ENCODE peak calls at places on chromosomes 5 and 9, in six cellular contexts. U is GM23338, T is left lung, X is left ventricle myocardium inferior, Y is ovary, Q is lower lobe of right lung. G is an unnamed sample.

GRCh38 chr9:91914404-91914803 is 35.6 kb downstream of the ROR2 start:
- DNase-seq in Y (no peak), T (no peak), X (no peak), U (peak), Q (no peak), G (no peak)

GRCh38 chr5:109939109-109939682 is 249.5 kb downstream of the MAN2A1 start:
- DNase-seq in Q (no peak), Y (no peak), U (no peak), X (no peak), T (no peak), G (no peak)

GRCh38 chr9:77019010-77019809 is at the start of gene FOXB2:
- DNase-seq in Y (no peak), X (no peak), T (no peak), Q (no peak), U (peak), G (no peak)

GRCh38 chr5:102999191-102999590 is 120.7 kb downstream of the GIN1 start:
- DNase-seq in U (no peak), X (no peak), Y (no peak), Q (no peak), T (no peak), G (no peak)

GRCh38 chr9:94139672-94140417 is 55.6 kb downstream of the PTPDC1 start:
- DNase-seq in Y (peak), T (peak), Q (peak), X (peak), U (no peak), G (peak)

GRCh38 chr5:120615967-120616645 is 152.0 kb downstream of the PRR16 start:
- DNase-seq in U (peak), X (no peak), T (no peak), Y (no peak), Q (no peak), G (no peak)

GRCh38 chr5:95526871-95527270 is 27.9 kb downstream of the SKIC3 start:
- DNase-seq in X (no peak), Y (no peak), Q (no peak), U (no peak), T (no peak), G (no peak)

GRCh38 chr9:73685786-73686185 is 534.1 kb downstream of the ANXA1 start:
- DNase-seq in U (no peak), T (no peak), Y (no peak), Q (no peak), X (no peak), G (no peak)

GRCh38 chr9:127904518-127904887 is 5.1 kb upstream of the ST6GALNAC6 start:
- DNase-seq in Y (peak), Q (peak), T (peak), X (no peak), U (peak), G (no peak)

GRCh38 chr9:127907867-127908659 is 8.7 kb upstream of the ST6GALNAC6 start:
- DNase-seq in U (no peak), X (no peak), T (no peak), Y (no peak), Q (no peak), G (no peak)

GRCh38 chr9:127904888-127905728 is 5.7 kb upstream of the ST6GALNAC6 start:
- DNase-seq in Y (no peak), U (no peak), X (no peak), Q (no peak), T (no peak), G (no peak)

GRCh38 chr9:127905788-127906191 is 6.4 kb upstream of the ST6GALNAC6 start:
- DNase-seq in X (no peak), Y (peak), U (no peak), Q (peak), T (peak), G (no peak)

GRCh38 chr9:127903557-127904475 is 4.4 kb upstream of the ST6GALNAC6 start:
- DNase-seq in T (peak), X (peak), Q (peak), U (peak), Y (peak), G (peak)
- H3K4me3 ChIP-seq in T (no peak), X (no peak), Q (peak), U (peak), Y (no peak), G (no peak)

GRCh38 chr9:98909935-98910334 is 33.8 kb upstream of the COL15A1 start:
- DNase-seq in Y (no peak), U (no peak), Q (no peak), X (no peak), T (no peak), G (no peak)

GRCh38 chr9:98907055-98907454 is 36.7 kb upstream of the COL15A1 start:
- DNase-seq in T (no peak), Y (no peak), Q (no peak), U (no peak), X (no peak), G (no peak)

GRCh38 chr9:98906273-98907040 is 37.2 kb upstream of the COL15A1 start:
- DNase-seq in X (peak), U (no peak), T (no peak), Y (peak), Q (no peak), G (no peak)

GRCh38 chr9:98912450-98912849 is 31.3 kb upstream of the COL15A1 start:
- DNase-seq in Y (no peak), U (no peak), X (no peak), T (no peak), Q (no peak), G (no peak)

GRCh38 chr9:98908897-98909634 is 34.6 kb upstream of the COL15A1 start:
- DNase-seq in T (no peak), Q (no peak), X (no peak), Y (no peak), U (no peak), G (no peak)
- H3K27ac ChIP-seq in T (peak), Q (peak), X (peak), Y (peak), U (no peak), G (peak)

GRCh38 chr5:58542709-58543108 is 40.2 kb upstream of the RAB3C start:
- DNase-seq in U (no peak), Y (no peak), Q (no peak), T (no peak), X (no peak), G (no peak)
- TF ChIP-seq CTCF in U (no peak), Y (no peak), Q (no peak), T (no peak), X (no peak), G (no peak)

GRCh38 chr9:20729545-20729944 is 45.5 kb downstream of the FOCAD start:
- DNase-seq in X (no peak), Q (no peak), U (no peak), T (no peak), Y (no peak), G (no peak)

GRCh38 chr9:20728493-20729220 is 44.6 kb downstream of the FOCAD start:
- DNase-seq in Q (no peak), T (no peak), Y (no peak), U (no peak), X (no peak), G (no peak)

GRCh38 chr9:20726144-20726543 is 42.1 kb downstream of the FOCAD start:
- DNase-seq in T (no peak), Q (no peak), X (no peak), Y (no peak), U (peak), G (no peak)

GRCh38 chr9:20722221-20722620 is 38.2 kb downstream of the FOCAD start:
- DNase-seq in Y (no peak), X (no peak), Q (no peak), T (no peak), U (no peak), G (no peak)

DNA sequence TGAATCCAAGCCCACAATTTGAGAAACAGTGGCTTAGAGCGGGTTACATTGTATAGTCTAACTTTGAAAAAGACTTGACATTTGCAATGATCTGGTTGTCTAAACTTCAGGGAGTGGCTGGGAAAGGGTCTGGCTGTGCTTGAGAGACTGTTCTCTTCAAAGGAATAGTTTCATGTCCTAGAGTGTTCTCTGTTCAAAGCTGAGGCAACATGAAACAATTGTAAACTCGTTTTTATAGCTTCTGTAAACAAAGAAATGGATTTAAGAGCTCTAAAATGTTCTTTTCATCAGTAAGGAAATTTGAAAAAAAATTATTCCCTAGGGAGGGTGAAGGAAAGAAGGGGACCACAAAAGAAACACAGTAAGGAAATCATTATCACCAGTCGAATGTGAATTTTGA is 41.6 kb downstream of the FOCAD start:
- DNase-seq in U (no peak), T (no peak), Q (no peak), X (no peak), Y (no peak), G (no peak)
- H3K4me3 ChIP-seq in U (no peak), T (no peak), Q (no peak), X (no peak), Y (no peak), G (no peak)

GRCh38 chr5:1769752-1770442 is 29.7 kb downstream of the MRPL36 start:
- DNase-seq in T (no peak), Y (no peak), X (no peak), Q (peak), U (no peak), G (no peak)

GRCh38 chr5:1770443-1770802 is 29.2 kb downstream of the MRPL36 start:
- DNase-seq in Y (no peak), T (no peak), X (no peak), Q (no peak), U (no peak), G (no peak)

GRCh38 chr5:1767524-1768282 is 31.9 kb downstream of the MRPL36 start:
- DNase-seq in X (no peak), Q (peak), U (no peak), T (no peak), Y (no peak), G (no peak)

GRCh38 chr5:1769017-1769640 is 30.5 kb downstream of the MRPL36 start:
- DNase-seq in Q (peak), T (no peak), Y (no peak), X (no peak), U (no peak), G (no peak)

GRCh38 chr5:1768283-1769000 is 31.2 kb downstream of the MRPL36 start:
- DNase-seq in Q (peak), T (no peak), X (no peak), U (no peak), Y (no peak), G (no peak)
- H3K27ac ChIP-seq in Q (no peak), T (no peak), X (no peak), U (no peak), Y (no peak), G (no peak)

DNA sequence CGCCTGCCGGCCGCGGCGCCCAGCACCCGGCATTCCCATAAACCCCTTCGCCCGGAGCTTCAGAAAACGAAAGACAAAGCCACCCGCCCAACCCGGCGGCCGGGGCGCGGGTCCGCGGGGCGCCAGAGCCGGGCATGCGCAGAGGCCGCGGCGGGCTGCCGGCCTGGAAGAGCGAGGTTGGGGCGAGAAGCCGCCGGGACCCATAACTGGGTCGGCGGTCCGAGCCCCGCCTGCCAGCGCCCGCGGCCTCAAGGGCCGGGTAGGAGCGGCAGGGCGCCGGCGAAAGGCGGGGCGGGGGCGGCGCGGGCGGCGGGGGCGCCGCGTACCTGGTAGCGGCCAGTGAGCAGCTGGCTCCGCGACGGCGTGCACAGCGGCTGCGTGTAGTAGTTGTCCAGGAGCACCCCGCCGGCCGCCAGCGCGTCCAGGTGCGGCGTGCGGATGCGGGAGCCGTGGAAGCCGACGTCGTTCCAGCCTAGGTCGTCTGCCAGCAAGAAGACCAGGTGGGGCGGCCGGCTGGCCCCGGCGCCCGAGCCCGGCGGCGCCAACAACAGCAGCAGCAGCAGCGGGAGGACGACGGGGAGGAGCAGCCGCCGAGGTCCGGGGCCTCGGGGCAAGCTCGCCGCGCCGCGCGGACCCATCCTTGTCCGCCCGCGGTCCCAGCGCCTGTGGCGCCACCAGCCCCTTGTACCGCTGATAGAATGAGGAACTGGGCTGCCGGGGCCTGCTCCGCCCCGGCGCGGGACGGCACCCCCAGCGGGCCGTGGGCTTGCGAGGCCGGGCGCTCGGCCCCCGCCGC is at the start of gene ARSB:
- DNase-seq in X (peak), Y (peak), U (peak), Q (peak), T (peak), G (peak)
- TF ChIP-seq CTCF in X (peak), Y (no peak), U (peak), Q (peak), T (no peak), G (no peak)

GRCh38 chr9:88697764-88698436 is 162.9 kb downstream of the NXNL2 start:
- DNase-seq in X (no peak), T (no peak), U (no peak), Y (no peak), Q (no peak), G (no peak)
- H3K4me3 ChIP-seq in X (no peak), T (no peak), U (no peak), Y (no peak), Q (no peak), G (no peak)

DNA sequence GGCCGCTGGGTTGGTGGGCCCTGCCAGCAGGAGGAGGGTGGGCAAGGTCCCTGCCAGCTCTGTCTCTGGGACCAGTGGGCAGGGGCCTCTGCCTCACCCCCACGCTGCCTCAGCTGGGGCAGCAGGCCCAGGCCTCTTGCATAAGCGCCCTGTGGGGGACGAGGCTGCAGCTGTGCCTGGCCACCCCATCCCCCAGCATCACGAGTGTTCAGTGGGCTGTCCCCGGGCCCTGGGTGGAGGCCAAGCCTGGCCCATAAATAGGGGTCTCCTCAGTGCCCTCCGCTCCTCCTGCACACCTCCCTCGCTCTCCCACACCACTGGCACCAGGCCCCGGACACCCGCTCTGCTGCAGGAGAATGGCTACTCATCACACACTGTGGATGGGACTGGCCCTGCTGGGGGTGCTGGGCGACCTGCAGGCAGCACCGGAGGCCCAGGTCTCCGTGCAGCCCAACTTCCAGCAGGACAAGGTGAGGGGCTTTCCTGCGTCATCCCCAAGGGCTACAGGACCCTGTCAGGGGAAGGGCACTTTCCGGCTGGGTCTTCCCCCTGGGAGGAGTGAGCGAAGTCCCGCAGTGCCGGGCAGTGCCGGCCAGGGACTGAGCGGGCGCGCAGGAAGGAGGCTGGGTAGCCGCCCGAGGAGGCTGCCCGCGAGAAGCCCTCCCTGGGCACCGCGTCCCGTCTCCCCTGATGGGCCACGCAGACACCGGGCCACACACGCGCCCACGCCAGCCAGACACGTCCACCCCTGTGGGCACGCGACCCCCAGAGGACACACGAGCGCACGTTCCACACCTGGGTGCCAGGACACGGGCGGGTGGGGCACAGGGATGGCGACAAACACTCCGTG is at the start of gene PTGDS:
- DNase-seq in Y (peak), Q (no peak), U (peak), T (peak), X (peak), G (no peak)
- H3K27ac ChIP-seq in Y (no peak), Q (peak), U (no peak), T (peak), X (peak), G (no peak)

DNA sequence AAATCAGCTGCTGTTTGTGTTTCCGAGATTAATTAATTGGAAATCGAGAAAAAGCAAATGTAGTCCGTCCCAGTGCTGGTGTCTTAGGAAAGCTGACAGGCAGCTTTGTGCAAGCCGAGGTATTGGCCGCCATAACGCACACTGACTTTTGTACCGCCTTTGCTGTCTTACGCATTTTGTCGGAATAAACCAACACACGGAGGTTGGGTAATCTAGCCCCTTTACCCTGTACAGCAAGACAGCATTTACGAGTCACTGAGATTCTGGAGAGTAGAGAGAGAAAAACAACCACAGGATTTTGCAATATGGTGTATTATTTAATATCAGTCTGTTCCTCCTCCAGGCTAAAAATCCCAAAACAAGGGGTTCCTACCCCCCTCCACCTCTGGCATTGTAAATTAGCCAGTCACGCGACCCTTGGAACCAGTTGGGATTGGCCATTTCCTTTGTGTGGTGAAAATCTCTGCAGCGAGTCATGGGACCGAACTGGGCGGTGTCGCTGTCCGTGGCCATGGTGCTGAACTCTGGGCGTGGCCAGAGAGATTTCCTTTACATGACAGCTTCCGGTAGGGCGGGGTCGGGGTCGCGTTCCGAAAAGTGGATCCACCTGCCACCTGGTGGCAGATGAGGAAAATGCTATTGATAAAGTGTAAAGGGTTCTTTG is 10.3 kb upstream of the PCDHB1 start:
- DNase-seq in U (peak), T (peak), Q (peak), X (peak), Y (peak), G (peak)
- TF ChIP-seq CTCF in U (peak), T (peak), Q (peak), X (peak), Y (no peak), G (peak)